ENCODE peak calls at places on chromosomes 4 and X, in five cellular contexts. W is GM12878, K is K562, F is HepG2, L is SK-N-SH. E is an unnamed sample. For H3K4me1, the result is how much of the 10 kb centered on the place peaks cover.

GRCh38 chr4:164997324-164997723 is 19.9 kb upstream of the TRIM61 start:
- DNase-seq in W (no peak), K (peak), F (peak), L (no peak), E (peak)

GRCh38 chr4:131488772-131489171 is 1660.3 kb upstream of the PCDH10 start:
- DNase-seq in W (no peak), K (no peak), F (no peak), L (no peak), E (no peak)

GRCh38 chr4:140078366-140078765 is 75.6 kb downstream of the MAML3 start:
- DNase-seq in W (no peak), K (no peak), F (no peak), L (no peak), E (no peak)

GRCh38 chr4:56342746-56343145 is 44.5 kb downstream of the AASDH start:
- DNase-seq in W (no peak), K (no peak), F (no peak), L (no peak), E (no peak)

GRCh38 chr4:114383721-114384120 is 214.9 kb upstream of the UGT8 start:
- DNase-seq in W (no peak), K (no peak), F (no peak), L (no peak), E (peak)

GRCh38 chrX:39816871-39817731 is 280.7 kb downstream of the BCOR start:
- DNase-seq in W (no peak), K (peak), F (no peak), L (no peak), E (no peak)

GRCh38 chr4:159444668-159445067 is 341.8 kb downstream of the RAPGEF2 start:
- DNase-seq in W (no peak), K (no peak), F (no peak), L (no peak), E (no peak)

GRCh38 chrX:28966335-28966734 is 379.1 kb downstream of the IL1RAPL1 start:
- DNase-seq in W (no peak), K (no peak), F (no peak), L (no peak), E (no peak)

GRCh38 chr4:16516796-16517413 is 290.6 kb upstream of the TAPT1 start:
- DNase-seq in W (no peak), K (no peak), F (no peak), L (peak), E (no peak)

GRCh38 chr4:177250056-177250696 is 59.5 kb upstream of the NEIL3 start:
- DNase-seq in W (no peak), K (peak), F (peak), L (peak), E (peak)

GRCh38 chrX:552496-552895 is 78.1 kb upstream of the SHOX start:
- DNase-seq in W (no peak), K (no peak), F (no peak), L (no peak), E (no peak)

GRCh38 chrX:31546130-31546529 is 474.3 kb upstream of the FTHL17 start:
- DNase-seq in W (no peak), K (peak), F (no peak), L (no peak), E (no peak)

GRCh38 chr4:76987153-76987562 is 37.6 kb downstream of the SEPTIN11 start:
- DNase-seq in W (no peak), K (no peak), F (no peak), L (no peak), E (no peak)

GRCh38 chr4:46389301-46389761 is 597 bp downstream of the GABRA2 start:
- DNase-seq in W (no peak), K (no peak), F (peak), L (peak), E (no peak)

GRCh38 chr4:177771645-177772044 is 329.4 kb upstream of the AGA start:
- DNase-seq in W (no peak), K (no peak), F (no peak), L (no peak), E (no peak)

GRCh38 chr4:108204518-108204917 is 35.8 kb upstream of the LEF1 start:
- DNase-seq in W (no peak), K (no peak), F (no peak), L (no peak), E (no peak)

GRCh38 chr4:37066149-37066548 is 178.4 kb upstream of the NWD2 start:
- DNase-seq in W (no peak), K (no peak), F (no peak), L (no peak), E (no peak)

GRCh38 chrX:134240209-134240608 is 3.2 kb downstream of the CCDC160 start:
- DNase-seq in W (no peak), K (no peak), F (no peak), L (no peak), E (no peak)

GRCh38 chr4:71147261-71147660 is 153.8 kb downstream of the DCK start:
- DNase-seq in W (no peak), K (no peak), F (no peak), L (no peak), E (no peak)

GRCh38 chr4:52982246-52982950 is 120.3 kb downstream of the RASL11B start:
- DNase-seq in W (no peak), K (peak), F (peak), L (peak), E (peak)

GRCh38 chr4:40718571-40718970 is 31.2 kb upstream of the NSUN7 start:
- DNase-seq in W (no peak), K (no peak), F (no peak), L (no peak), E (no peak)

GRCh38 chr4:147683172-147683571 is 791 bp downstream of the PRMT9 start:
- DNase-seq in W (no peak), K (peak), F (peak), L (peak), E (no peak)

GRCh38 chr4:85512446-85513205 is 37.7 kb downstream of the ARHGAP24 start:
- DNase-seq in W (no peak), K (no peak), F (no peak), L (no peak), E (no peak)

GRCh38 chr4:85508654-85509053 is 33.7 kb downstream of the ARHGAP24 start:
- DNase-seq in W (no peak), K (no peak), F (no peak), L (no peak), E (no peak)

GRCh38 chr4:85514117-85514516 is 39.2 kb downstream of the ARHGAP24 start:
- DNase-seq in W (no peak), K (no peak), F (no peak), L (no peak), E (no peak)

GRCh38 chr4:85509882-85510631 is 35.1 kb downstream of the ARHGAP24 start:
- DNase-seq in W (no peak), K (no peak), F (peak), L (no peak), E (no peak)

DNA sequence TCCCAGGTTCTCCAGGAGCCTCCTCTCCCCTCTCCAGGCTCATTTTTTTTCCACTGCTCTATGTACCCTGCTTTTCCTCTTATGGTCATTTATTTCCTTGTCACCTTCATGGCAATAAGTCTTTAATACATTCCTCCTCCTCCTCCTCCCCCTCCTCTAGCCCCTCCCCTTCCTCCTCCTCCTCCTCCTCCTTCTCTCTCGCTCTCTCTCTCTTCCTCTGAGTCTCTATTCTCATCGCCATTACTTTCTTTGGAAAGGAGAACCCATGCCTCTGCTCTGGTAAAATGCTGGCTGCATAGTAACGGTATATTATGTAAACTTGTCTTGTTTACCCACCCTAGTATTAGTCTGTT is 35.7 kb downstream of the ARHGAP24 start:
- DNase-seq in W (no peak), K (no peak), F (no peak), L (no peak), E (no peak)
- TF ChIP-seq ZBTB33 in W (no peak), K (no peak), F (no peak), L (no peak), E (no peak)

GRCh38 chr4:145731026-145731425 is 51.1 kb downstream of the C4orf51 start:
- DNase-seq in W (no peak), K (no peak), F (peak), L (no peak), E (no peak)
- TF ChIP-seq YY1 in W (no peak), K (no peak), F (no peak), L (no peak), E (no peak)

GRCh38 chrX:11740794-11741193 is 17.2 kb upstream of the MSL3 start:
- DNase-seq in W (no peak), K (no peak), F (no peak), L (no peak), E (no peak)

GRCh38 chrX:11741574-11741973 is 16.5 kb upstream of the MSL3 start:
- DNase-seq in W (no peak), K (no peak), F (no peak), L (no peak), E (no peak)

GRCh38 chrX:11739796-11740195 is 18.2 kb upstream of the MSL3 start:
- DNase-seq in W (peak), K (no peak), F (no peak), L (no peak), E (no peak)
- H3K4me1 ChIP-seq in W (under half), K (under half), F (under half), L (under half), E (under half)

GRCh38 chr4:98615991-98616390 is 42.4 kb downstream of the TSPAN5 start:
- DNase-seq in W (no peak), K (no peak), F (no peak), L (no peak), E (no peak)

GRCh38 chr4:98612318-98613250 is 45.8 kb downstream of the TSPAN5 start:
- DNase-seq in W (no peak), K (no peak), F (no peak), L (no peak), E (no peak)

GRCh38 chr4:98614081-98614480 is 44.3 kb downstream of the TSPAN5 start:
- DNase-seq in W (no peak), K (no peak), F (no peak), L (no peak), E (no peak)

GRCh38 chr4:98613453-98614075 is 44.8 kb downstream of the TSPAN5 start:
- DNase-seq in W (no peak), K (no peak), F (no peak), L (no peak), E (no peak)

DNA sequence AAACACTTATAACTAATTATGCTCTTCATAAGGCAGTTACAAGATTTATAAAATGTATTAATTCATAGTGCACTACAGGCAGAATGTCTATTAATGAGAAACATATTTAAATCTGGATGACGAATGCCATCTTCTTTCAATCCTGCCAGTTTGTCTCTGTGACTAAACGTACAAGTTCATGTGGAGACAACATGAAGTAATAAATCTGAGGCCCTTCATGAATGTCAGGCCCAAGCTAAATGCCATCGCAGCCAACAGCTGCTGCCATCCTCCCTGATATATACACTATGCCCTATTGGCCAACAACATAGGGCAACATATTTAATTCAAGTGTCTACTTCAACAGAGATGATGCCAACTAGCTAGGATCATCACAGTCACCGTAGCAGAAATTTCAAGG is 43.8 kb downstream of the TSPAN5 start:
- DNase-seq in W (no peak), K (no peak), F (no peak), L (no peak), E (no peak)
- TF ChIP-seq ZBTB33 in W (no peak), K (no peak), F (no peak), L (no peak), E (no peak)